ENCODE peak calls at places on chromosomes 2 and 18, in six cellular contexts. Z, S, R, P, W and X are unnamed samples.

GRCh38 chr18:34595673-34596072 is 114.4 kb upstream of the DTNA start:
- DNase-seq in Z (no peak), R (no peak), S (peak), P (peak), W (peak), X (no peak)

GRCh38 chr2:17208511-17208910 is 309.7 kb downstream of the RAD51AP2 start:
- DNase-seq in Z (no peak), R (no peak), P (peak), S (peak), W (no peak), X (no peak)

GRCh38 chr2:9709539-9710285 is 78.9 kb upstream of the YWHAQ start:
- DNase-seq in R (no peak), W (no peak), P (no peak), Z (no peak), S (no peak), X (no peak)

GRCh38 chr18:29874519-29875098 is 1167.9 kb downstream of the DSC3 start:
- DNase-seq in W (peak), P (peak), Z (no peak), S (peak), R (no peak), X (no peak)

GRCh38 chr2:127525692-127526141 is 572 bp downstream of the IWS1 start:
- DNase-seq in W (peak), P (peak), R (no peak), Z (no peak), S (peak), X (peak)

GRCh38 chr2:165573534-165574461 is 104.3 kb downstream of the CSRNP3 start:
- DNase-seq in S (peak), P (peak), W (peak), R (peak), Z (peak), X (peak)

GRCh38 chr2:105604938-105605337 is 139.8 kb upstream of the NCK2 start:
- DNase-seq in R (peak), S (peak), Z (peak), P (peak), W (no peak), X (no peak)

GRCh38 chr18:69559604-69560003 is 158.9 kb downstream of the DOK6 start:
- DNase-seq in S (no peak), Z (no peak), W (no peak), P (peak), R (no peak), X (no peak)

GRCh38 chr2:191598296-191598695 is 79.6 kb upstream of the NABP1 start:
- DNase-seq in S (no peak), Z (no peak), R (no peak), W (no peak), P (no peak), X (no peak)

GRCh38 chr2:27522400-27522945 is 25.8 kb downstream of the GCKR start:
- DNase-seq in P (no peak), W (peak), Z (no peak), S (no peak), R (no peak), X (no peak)

GRCh38 chr2:108417254-108417653 is 31.8 kb upstream of the GCC2 start:
- DNase-seq in W (peak), Z (no peak), S (no peak), R (peak), P (no peak), X (no peak)

GRCh38 chr2:129233751-129234406 is 745.6 kb upstream of the RAB6C start:
- DNase-seq in W (peak), P (peak), Z (no peak), R (no peak), S (peak), X (no peak)

GRCh38 chr2:152055366-152056108 is 43.3 kb downstream of the CACNB4 start:
- DNase-seq in S (no peak), Z (no peak), R (no peak), W (no peak), P (peak), X (no peak)

GRCh38 chr2:29480423-29480822 is 365.2 kb downstream of the CLIP4 start:
- DNase-seq in P (no peak), S (no peak), R (no peak), W (no peak), Z (no peak), X (no peak)

GRCh38 chr2:120261387-120262006 is 8.8 kb downstream of the RALB start:
- DNase-seq in S (no peak), Z (no peak), R (no peak), P (no peak), W (no peak), X (no peak)

GRCh38 chr18:47531759-47532158 is 280.3 kb upstream of the SKOR2 start:
- DNase-seq in R (no peak), S (no peak), W (no peak), Z (no peak), P (no peak), X (no peak)

GRCh38 chr2:207133493-207133861 is 32.3 kb downstream of the KLF7 start:
- DNase-seq in P (no peak), R (no peak), W (no peak), S (no peak), Z (peak), X (no peak)

GRCh38 chr18:43870626-43871025 is 593.3 kb upstream of the SYT4 start:
- DNase-seq in R (no peak), P (peak), Z (no peak), W (no peak), S (peak), X (no peak)

GRCh38 chr18:28177828-28178635 is 1.1 kb upstream of the CDH2 start:
- DNase-seq in P (peak), R (peak), S (peak), Z (peak), W (peak), X (no peak)

GRCh38 chr18:44737623-44738022 is 56.9 kb downstream of the SETBP1 start:
- DNase-seq in S (no peak), W (no peak), Z (peak), R (no peak), P (no peak), X (no peak)

GRCh38 chr18:10397004-10397403 is 57.4 kb upstream of the APCDD1 start:
- DNase-seq in S (no peak), Z (no peak), W (no peak), R (no peak), P (no peak), X (no peak)

GRCh38 chr2:239831272-239831731 is 193.8 kb downstream of the NDUFA10 start:
- DNase-seq in R (peak), W (no peak), S (no peak), Z (no peak), P (no peak), X (no peak)

GRCh38 chr18:48924621-48925601 is 25.9 kb downstream of the SMAD7 start:
- DNase-seq in W (no peak), S (peak), R (no peak), P (no peak), Z (no peak), X (no peak)

GRCh38 chr2:139162957-139163356 is 382.8 kb upstream of the NXPH2 start:
- DNase-seq in R (no peak), P (no peak), W (no peak), S (no peak), Z (no peak), X (no peak)

DNA sequence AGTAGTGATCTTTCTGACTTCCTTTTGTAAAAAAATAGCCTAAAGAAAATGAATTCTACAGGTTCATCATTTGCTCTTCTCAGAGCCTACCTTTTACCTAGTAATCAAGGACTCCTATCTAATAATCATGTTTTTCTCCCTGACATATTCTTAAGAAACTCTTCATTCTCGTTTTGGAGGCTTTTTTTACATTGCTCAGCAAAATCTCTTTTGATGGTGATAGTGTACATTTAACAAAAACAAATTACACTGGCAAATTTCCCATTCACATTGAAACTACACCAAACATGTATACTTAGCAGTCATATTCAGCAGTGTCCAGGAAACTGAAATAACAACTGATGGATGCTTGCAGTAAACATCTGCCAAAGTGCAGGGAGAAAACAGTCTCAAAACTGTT is 4.4 kb upstream of the VIT start:
- DNase-seq in S (no peak), P (no peak), W (no peak), Z (no peak), R (no peak), X (no peak)
- H3K4me3 ChIP-seq in S (no peak), P (no peak), W (no peak), Z (no peak), R (no peak), X (no peak)

GRCh38 chr18:74624491-74624890 is 26.8 kb downstream of the ZNF407 start:
- DNase-seq in R (no peak), S (no peak), P (no peak), Z (no peak), W (no peak), X (no peak)

GRCh38 chr18:74626311-74626874 is 28.7 kb downstream of the ZNF407 start:
- DNase-seq in P (no peak), R (no peak), S (no peak), W (no peak), Z (no peak), X (no peak)

GRCh38 chr18:74625157-74625556 is 27.5 kb downstream of the ZNF407 start:
- DNase-seq in S (no peak), Z (no peak), W (no peak), P (peak), R (no peak), X (no peak)

GRCh38 chr18:74622079-74622478 is 24.4 kb downstream of the ZNF407 start:
- DNase-seq in R (no peak), S (no peak), W (no peak), Z (no peak), P (no peak), X (no peak)

GRCh38 chr18:74623047-74623816 is 25.6 kb downstream of the ZNF407 start:
- DNase-seq in W (no peak), P (peak), R (no peak), Z (no peak), S (peak), X (no peak)
- TF ChIP-seq CTCF in W (peak), P (peak), R (no peak), Z (no peak), S (peak), X (peak)

GRCh38 chr18:79405019-79405780 is 9.5 kb downstream of the NFATC1 start:
- DNase-seq in W (no peak), Z (no peak), S (no peak), P (no peak), R (no peak), X (no peak)
- H3K4me3 ChIP-seq in W (no peak), Z (no peak), S (no peak), P (no peak), R (no peak), X (no peak)

DNA sequence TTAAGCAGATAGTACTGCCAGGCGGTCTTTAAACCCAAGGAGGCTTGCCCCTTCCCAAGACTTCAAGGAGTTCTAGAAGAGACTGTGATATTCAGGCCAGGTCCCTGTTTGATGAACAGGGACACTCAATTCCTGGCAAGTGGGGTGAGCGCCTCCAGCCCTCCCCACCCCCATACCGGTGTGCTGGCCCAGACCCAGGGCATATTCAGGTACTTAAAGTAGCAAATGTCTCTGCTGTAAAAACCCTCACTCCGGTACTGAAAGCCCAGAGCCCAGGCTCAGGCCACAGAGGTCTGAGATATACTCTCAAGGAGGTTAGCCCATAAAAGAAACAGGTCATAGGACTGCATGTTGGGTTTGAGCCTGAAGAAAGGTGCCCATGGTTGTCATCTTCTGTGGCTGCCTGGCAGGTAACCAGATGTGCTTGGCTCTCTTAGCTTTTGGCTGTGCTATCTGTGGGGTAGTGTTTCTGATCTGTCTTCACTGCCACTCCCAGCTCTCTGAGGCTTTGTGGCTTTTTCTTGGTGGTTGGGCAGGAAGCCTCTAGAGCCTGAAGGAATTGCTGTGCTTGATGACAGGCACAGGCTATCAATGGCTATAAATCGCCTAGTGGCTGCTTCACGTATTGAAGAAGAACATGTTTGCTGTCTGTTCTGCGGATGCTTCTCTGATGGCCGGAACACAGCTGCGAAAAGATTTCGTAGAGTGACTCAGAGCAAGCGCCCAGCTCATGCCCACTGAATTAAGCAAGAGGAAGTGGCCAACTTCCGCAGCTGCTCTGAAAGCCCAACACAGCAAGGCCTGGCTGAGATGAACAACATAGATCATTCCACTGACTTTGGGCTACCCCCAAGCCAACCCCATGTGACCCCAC is 63.3 kb upstream of the ALPP start:
- DNase-seq in Z (peak), S (peak), P (peak), W (no peak), R (peak), X (no peak)
- TF ChIP-seq CTCF in Z (no peak), S (peak), P (no peak), W (no peak), R (no peak), X (no peak)

DNA sequence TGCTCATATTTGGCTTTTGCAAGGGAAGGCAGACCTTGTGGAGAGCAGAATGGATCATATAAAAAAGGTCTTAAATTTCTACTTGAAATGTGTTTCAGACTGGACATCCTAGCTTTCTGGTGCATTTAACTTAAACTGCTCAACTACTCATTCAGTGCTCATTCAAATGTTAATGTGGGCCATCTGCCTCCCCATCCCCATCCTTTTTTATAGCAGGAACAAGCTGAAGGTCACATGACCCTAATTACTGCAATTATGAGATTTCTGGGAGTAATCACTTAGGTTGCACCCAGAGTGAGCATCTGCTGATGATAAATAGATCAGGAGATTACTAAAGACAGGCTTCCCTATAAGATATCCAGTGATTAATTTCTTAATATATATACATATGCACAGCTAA is 96.1 kb downstream of the MAP2 start:
- DNase-seq in S (no peak), W (no peak), Z (no peak), R (no peak), P (no peak), X (no peak)
- H3K4me3 ChIP-seq in S (no peak), W (no peak), Z (no peak), R (no peak), P (no peak), X (no peak)